ENCODE peak calls at places on chromosomes 16 and 17, in ten cellular contexts. One of them, this sample, is unnamed. For H3K4me1 and H3K9me3, the result is how much of the 10 kb centered on the place peaks cover.

GRCh38 chr17:34116306-34116705 is 138.8 kb upstream of the CCL2 start:
- DNase-seq in breast epithelium: no peak
- DNase-seq in ascending aorta: no peak
- DNase-seq in heart right ventricle: no peak
- DNase-seq in OCI-LY7: no peak
- DNase-seq in left lung: no peak
- DNase-seq in adrenal gland: no peak
- DNase-seq in IMR-90: no peak
- DNase-seq in transverse colon: no peak
- DNase-seq in RWPE2: no peak
- DNase-seq in this sample: no peak

GRCh38 chr17:59492091-59492451 is 73.3 kb upstream of the DHX40 start:
- DNase-seq in IMR-90: no peak
- DNase-seq in adrenal gland: no peak
- DNase-seq in heart right ventricle: no peak
- DNase-seq in transverse colon: no peak
- DNase-seq in OCI-LY7: no peak
- DNase-seq in RWPE2: no peak
- DNase-seq in left lung: no peak
- DNase-seq in ascending aorta: no peak
- DNase-seq in breast epithelium: no peak
- DNase-seq in this sample: no peak

GRCh38 chr17:78999056-78999768 is 10.4 kb downstream of the CANT1 start:
- DNase-seq in left lung: no peak
- DNase-seq in RWPE2: no peak
- DNase-seq in IMR-90: no peak
- DNase-seq in heart right ventricle: no peak
- DNase-seq in ascending aorta: peak
- DNase-seq in transverse colon: no peak
- DNase-seq in breast epithelium: no peak
- DNase-seq in adrenal gland: peak
- DNase-seq in OCI-LY7: no peak
- DNase-seq in this sample: no peak

GRCh38 chr17:81453712-81454111 is 58.5 kb downstream of the BAHCC1 start:
- DNase-seq in left lung: no peak
- DNase-seq in RWPE2: no peak
- DNase-seq in IMR-90: no peak
- DNase-seq in breast epithelium: no peak
- DNase-seq in adrenal gland: no peak
- DNase-seq in OCI-LY7: peak
- DNase-seq in transverse colon: no peak
- DNase-seq in heart right ventricle: no peak
- DNase-seq in ascending aorta: no peak
- DNase-seq in this sample: no peak

GRCh38 chr16:69097425-69097824 is 8.0 kb upstream of the HAS3 start:
- DNase-seq in adrenal gland: no peak
- DNase-seq in left lung: no peak
- DNase-seq in OCI-LY7: no peak
- DNase-seq in heart right ventricle: no peak
- DNase-seq in ascending aorta: no peak
- DNase-seq in transverse colon: no peak
- DNase-seq in breast epithelium: no peak
- DNase-seq in IMR-90: no peak
- DNase-seq in RWPE2: no peak
- DNase-seq in this sample: no peak

GRCh38 chr17:48162946-48163506 is 55.5 kb downstream of the SNX11 start:
- DNase-seq in left lung: no peak
- DNase-seq in OCI-LY7: no peak
- DNase-seq in RWPE2: no peak
- DNase-seq in heart right ventricle: no peak
- DNase-seq in breast epithelium: no peak
- DNase-seq in IMR-90: no peak
- DNase-seq in adrenal gland: peak
- DNase-seq in ascending aorta: no peak
- DNase-seq in transverse colon: peak
- DNase-seq in this sample: no peak

GRCh38 chr17:7079581-7080444 is at the start of gene CLEC10A:
- DNase-seq in ascending aorta: peak
- DNase-seq in breast epithelium: no peak
- DNase-seq in heart right ventricle: no peak
- DNase-seq in left lung: no peak
- DNase-seq in IMR-90: no peak
- DNase-seq in RWPE2: no peak
- DNase-seq in transverse colon: no peak
- DNase-seq in OCI-LY7: no peak
- DNase-seq in adrenal gland: no peak
- DNase-seq in this sample: no peak

GRCh38 chr17:63702616-63703015 is 2.7 kb upstream of the LIMD2 start:
- DNase-seq in IMR-90: no peak
- DNase-seq in breast epithelium: no peak
- DNase-seq in adrenal gland: no peak
- DNase-seq in transverse colon: no peak
- DNase-seq in heart right ventricle: no peak
- DNase-seq in OCI-LY7: no peak
- DNase-seq in RWPE2: peak
- DNase-seq in left lung: no peak
- DNase-seq in ascending aorta: peak
- DNase-seq in this sample: no peak

GRCh38 chr17:39213852-39214251 is 11.9 kb downstream of the STAC2 start:
- DNase-seq in heart right ventricle: no peak
- DNase-seq in RWPE2: no peak
- DNase-seq in IMR-90: peak
- DNase-seq in left lung: peak
- DNase-seq in ascending aorta: no peak
- DNase-seq in OCI-LY7: no peak
- DNase-seq in adrenal gland: peak
- DNase-seq in breast epithelium: peak
- DNase-seq in transverse colon: no peak
- DNase-seq in this sample: no peak

GRCh38 chr17:73071387-73071999 is 21.0 kb downstream of the SLC39A11 start:
- DNase-seq in heart right ventricle: no peak
- DNase-seq in RWPE2: no peak
- DNase-seq in adrenal gland: no peak
- DNase-seq in IMR-90: peak
- DNase-seq in breast epithelium: no peak
- DNase-seq in OCI-LY7: no peak
- DNase-seq in ascending aorta: no peak
- DNase-seq in left lung: no peak
- DNase-seq in transverse colon: no peak
- DNase-seq in this sample: no peak

GRCh38 chr16:74774223-74775139 is at the start of gene FA2H:
- DNase-seq in RWPE2: peak
- DNase-seq in OCI-LY7: peak
- DNase-seq in ascending aorta: peak
- DNase-seq in transverse colon: peak
- DNase-seq in IMR-90: peak
- DNase-seq in heart right ventricle: peak
- DNase-seq in breast epithelium: peak
- DNase-seq in adrenal gland: peak
- DNase-seq in left lung: peak
- DNase-seq in this sample: peak

DNA sequence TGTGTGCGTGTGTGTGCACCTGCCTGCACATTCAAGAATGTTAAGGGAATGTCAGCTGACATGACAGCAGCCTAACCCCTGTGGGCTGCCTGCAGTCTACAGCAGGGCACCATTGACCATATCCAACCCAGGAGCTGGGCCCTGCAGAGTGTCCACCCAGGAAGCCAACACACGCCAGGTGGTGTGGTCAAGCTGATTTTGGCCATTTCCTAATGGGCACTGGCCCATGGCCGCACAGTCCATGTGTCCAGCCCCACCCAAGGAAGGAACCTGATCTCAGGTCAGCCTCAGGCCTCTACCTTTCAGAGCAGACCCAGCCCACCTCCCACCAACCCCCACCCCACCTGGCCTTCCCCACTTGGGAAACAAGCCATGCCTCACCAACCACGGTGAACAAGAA is 77.7 kb downstream of the ZNF423 start:
- DNase-seq in left lung: no peak
- DNase-seq in ascending aorta: no peak
- DNase-seq in breast epithelium: no peak
- DNase-seq in transverse colon: no peak
- DNase-seq in OCI-LY7: no peak
- DNase-seq in adrenal gland: no peak
- DNase-seq in RWPE2: no peak
- DNase-seq in IMR-90: no peak
- DNase-seq in heart right ventricle: no peak
- DNase-seq in this sample: no peak
- H3K4me1 ChIP-seq in left lung: under half
- H3K4me1 ChIP-seq in ascending aorta: under half
- H3K4me1 ChIP-seq in breast epithelium: under half
- H3K4me1 ChIP-seq in transverse colon: under half
- H3K4me1 ChIP-seq in OCI-LY7: under half
- H3K4me1 ChIP-seq in adrenal gland: under half
- H3K4me1 ChIP-seq in RWPE2: under half
- H3K4me1 ChIP-seq in IMR-90: under half
- H3K4me1 ChIP-seq in heart right ventricle: half or more
- H3K4me1 ChIP-seq in this sample: under half

GRCh38 chr17:22511431-22511830 is 819.1 kb downstream of the KCNJ18 start:
- DNase-seq in OCI-LY7: no peak
- DNase-seq in adrenal gland: no peak
- DNase-seq in breast epithelium: no peak
- DNase-seq in ascending aorta: no peak
- DNase-seq in RWPE2: no peak
- DNase-seq in IMR-90: no peak
- DNase-seq in transverse colon: no peak
- DNase-seq in heart right ventricle: no peak
- DNase-seq in left lung: no peak
- DNase-seq in this sample: no peak

GRCh38 chr17:22512057-22512456 is 819.7 kb downstream of the KCNJ18 start:
- DNase-seq in left lung: no peak
- DNase-seq in IMR-90: no peak
- DNase-seq in breast epithelium: no peak
- DNase-seq in RWPE2: no peak
- DNase-seq in heart right ventricle: no peak
- DNase-seq in OCI-LY7: no peak
- DNase-seq in transverse colon: no peak
- DNase-seq in adrenal gland: no peak
- DNase-seq in ascending aorta: no peak
- DNase-seq in this sample: no peak

GRCh38 chr17:22512997-22513538 is 820.7 kb downstream of the KCNJ18 start:
- DNase-seq in left lung: no peak
- DNase-seq in RWPE2: no peak
- DNase-seq in OCI-LY7: no peak
- DNase-seq in IMR-90: no peak
- DNase-seq in breast epithelium: no peak
- DNase-seq in transverse colon: no peak
- DNase-seq in adrenal gland: no peak
- DNase-seq in ascending aorta: no peak
- DNase-seq in heart right ventricle: no peak
- DNase-seq in this sample: no peak

GRCh38 chr17:22512506-22512905 is 820.2 kb downstream of the KCNJ18 start:
- DNase-seq in RWPE2: no peak
- DNase-seq in transverse colon: no peak
- DNase-seq in OCI-LY7: no peak
- DNase-seq in ascending aorta: no peak
- DNase-seq in IMR-90: no peak
- DNase-seq in adrenal gland: no peak
- DNase-seq in breast epithelium: no peak
- DNase-seq in heart right ventricle: no peak
- DNase-seq in left lung: no peak
- DNase-seq in this sample: no peak

GRCh38 chr17:22510504-22510903 is 818.2 kb downstream of the KCNJ18 start:
- DNase-seq in OCI-LY7: no peak
- DNase-seq in adrenal gland: no peak
- DNase-seq in breast epithelium: no peak
- DNase-seq in transverse colon: no peak
- DNase-seq in heart right ventricle: no peak
- DNase-seq in RWPE2: no peak
- DNase-seq in ascending aorta: no peak
- DNase-seq in left lung: no peak
- DNase-seq in IMR-90: no peak
- DNase-seq in this sample: no peak
- H3K9me3 ChIP-seq in OCI-LY7: under half
- H3K9me3 ChIP-seq in adrenal gland: under half
- H3K9me3 ChIP-seq in breast epithelium: under half
- H3K9me3 ChIP-seq in transverse colon: under half
- H3K9me3 ChIP-seq in heart right ventricle: under half
- H3K9me3 ChIP-seq in RWPE2: under half
- H3K9me3 ChIP-seq in ascending aorta: under half
- H3K9me3 ChIP-seq in left lung: under half
- H3K9me3 ChIP-seq in IMR-90: under half
- H3K9me3 ChIP-seq in this sample: under half

GRCh38 chr16:530111-530817 is 2.8 kb downstream of the CAPN15 start:
- DNase-seq in ascending aorta: no peak
- DNase-seq in IMR-90: no peak
- DNase-seq in adrenal gland: no peak
- DNase-seq in transverse colon: peak
- DNase-seq in breast epithelium: no peak
- DNase-seq in RWPE2: no peak
- DNase-seq in heart right ventricle: no peak
- DNase-seq in OCI-LY7: no peak
- DNase-seq in left lung: no peak
- DNase-seq in this sample: peak

GRCh38 chr16:529012-529575 is 1.6 kb downstream of the CAPN15 start:
- DNase-seq in left lung: no peak
- DNase-seq in RWPE2: no peak
- DNase-seq in heart right ventricle: no peak
- DNase-seq in ascending aorta: no peak
- DNase-seq in breast epithelium: no peak
- DNase-seq in IMR-90: no peak
- DNase-seq in transverse colon: peak
- DNase-seq in OCI-LY7: peak
- DNase-seq in adrenal gland: no peak
- DNase-seq in this sample: peak

GRCh38 chr16:533391-534088 is 6.0 kb downstream of the CAPN15 start:
- DNase-seq in breast epithelium: no peak
- DNase-seq in left lung: no peak
- DNase-seq in RWPE2: no peak
- DNase-seq in transverse colon: peak
- DNase-seq in OCI-LY7: no peak
- DNase-seq in adrenal gland: peak
- DNase-seq in IMR-90: no peak
- DNase-seq in heart right ventricle: no peak
- DNase-seq in ascending aorta: no peak
- DNase-seq in this sample: peak

GRCh38 chr16:534089-534635 is 6.7 kb downstream of the CAPN15 start:
- DNase-seq in transverse colon: peak
- DNase-seq in heart right ventricle: no peak
- DNase-seq in RWPE2: no peak
- DNase-seq in left lung: no peak
- DNase-seq in IMR-90: no peak
- DNase-seq in breast epithelium: no peak
- DNase-seq in ascending aorta: no peak
- DNase-seq in adrenal gland: no peak
- DNase-seq in OCI-LY7: no peak
- DNase-seq in this sample: no peak

GRCh38 chr16:531494-532125 is 4.1 kb downstream of the CAPN15 start:
- DNase-seq in transverse colon: no peak
- DNase-seq in adrenal gland: no peak
- DNase-seq in OCI-LY7: no peak
- DNase-seq in heart right ventricle: no peak
- DNase-seq in RWPE2: no peak
- DNase-seq in breast epithelium: no peak
- DNase-seq in ascending aorta: no peak
- DNase-seq in left lung: no peak
- DNase-seq in IMR-90: no peak
- DNase-seq in this sample: no peak
- H3K4me1 ChIP-seq in transverse colon: half or more
- H3K4me1 ChIP-seq in adrenal gland: under half
- H3K4me1 ChIP-seq in OCI-LY7: under half
- H3K4me1 ChIP-seq in heart right ventricle: half or more
- H3K4me1 ChIP-seq in RWPE2: under half
- H3K4me1 ChIP-seq in breast epithelium: under half
- H3K4me1 ChIP-seq in ascending aorta: under half
- H3K4me1 ChIP-seq in left lung: under half
- H3K4me1 ChIP-seq in IMR-90: under half
- H3K4me1 ChIP-seq in this sample: under half

GRCh38 chr16:35463358-35463757 is 2003.9 kb downstream of the TP53TG3F start:
- DNase-seq in left lung: no peak
- DNase-seq in heart right ventricle: no peak
- DNase-seq in RWPE2: no peak
- DNase-seq in IMR-90: no peak
- DNase-seq in ascending aorta: no peak
- DNase-seq in transverse colon: no peak
- DNase-seq in adrenal gland: no peak
- DNase-seq in breast epithelium: no peak
- DNase-seq in OCI-LY7: no peak
- DNase-seq in this sample: no peak
- H3K9me3 ChIP-seq in left lung: under half
- H3K9me3 ChIP-seq in heart right ventricle: under half
- H3K9me3 ChIP-seq in RWPE2: under half
- H3K9me3 ChIP-seq in IMR-90: under half
- H3K9me3 ChIP-seq in ascending aorta: under half
- H3K9me3 ChIP-seq in transverse colon: under half
- H3K9me3 ChIP-seq in adrenal gland: under half
- H3K9me3 ChIP-seq in breast epithelium: under half
- H3K9me3 ChIP-seq in OCI-LY7: under half
- H3K9me3 ChIP-seq in this sample: under half